ENCODE peak calls at places on chromosomes 11 and 22, in nine cellular contexts. I is MM.1S, X is AG09309, P is fibroblast of lung, G is HCT116, Q is neural progenitor cell, B is B cell, D is type B pancreatic cell, F is astrocyte. O is an unnamed sample.

GRCh38 chr22:36536717-36537116 is 7.8 kb upstream of the EIF3D start:
- DNase-seq in I (no peak), X (no peak), P (no peak), G (no peak), Q (no peak), B (no peak), D (no peak), F (no peak), O (peak)

GRCh38 chr22:31526275-31526674 is 29.9 kb downstream of the SFI1 start:
- DNase-seq in I (no peak), X (no peak), P (no peak), G (no peak), Q (no peak), B (no peak), D (no peak), F (no peak), O (no peak)

GRCh38 chr11:62108017-62108750 is 15.6 kb upstream of the INCENP start:
- DNase-seq in I (peak), X (peak), P (peak), G (peak), Q (peak), B (peak), D (no peak), F (peak), O (peak)

GRCh38 chr11:68914761-68915160 is 11.1 kb downstream of the IGHMBP2 start:
- DNase-seq in I (no peak), X (no peak), P (no peak), G (no peak), Q (no peak), B (no peak), D (no peak), F (no peak), O (no peak)

GRCh38 chr22:19879248-19879575 is 24.5 kb upstream of the GNB1L start:
- DNase-seq in I (no peak), X (no peak), P (no peak), G (no peak), Q (no peak), B (no peak), D (peak), F (no peak), O (no peak)

GRCh38 chr11:4065601-4066377 is 28.8 kb upstream of the RRM1 start:
- DNase-seq in I (no peak), X (no peak), P (no peak), G (no peak), Q (no peak), B (no peak), D (no peak), F (peak), O (no peak)

GRCh38 chr11:45921561-45922424 is 663 bp upstream of the LARGE2 start:
- DNase-seq in I (peak), X (no peak), P (no peak), G (no peak), Q (peak), B (no peak), D (no peak), F (no peak), O (peak)

GRCh38 chr11:72617080-72617744 is 57.0 kb downstream of the PDE2A start:
- DNase-seq in I (no peak), X (no peak), P (peak), G (no peak), Q (peak), B (no peak), D (no peak), F (peak), O (no peak)

GRCh38 chr11:117473692-117474091 is 146.0 kb downstream of the CEP164 start:
- DNase-seq in I (no peak), X (no peak), P (no peak), G (no peak), Q (no peak), B (no peak), D (no peak), F (no peak), O (no peak)

GRCh38 chr11:1218256-1218787 is 4.5 kb upstream of the MUC5B start:
- DNase-seq in I (no peak), X (no peak), P (no peak), G (no peak), Q (no peak), B (peak), D (no peak), F (no peak), O (no peak)

GRCh38 chr11:8442301-8442700 is 151.7 kb downstream of the STK33 start:
- DNase-seq in I (no peak), X (no peak), P (no peak), G (no peak), Q (peak), B (no peak), D (no peak), F (no peak), O (peak)

GRCh38 chr11:86931965-86932332 is 23.2 kb downstream of the FZD4 start:
- DNase-seq in I (no peak), X (no peak), P (peak), G (no peak), Q (no peak), B (no peak), D (no peak), F (peak), O (no peak)

GRCh38 chr11:34537636-34538035 is 24.0 kb upstream of the ELF5 start:
- DNase-seq in I (no peak), X (no peak), P (no peak), G (no peak), Q (no peak), B (no peak), D (no peak), F (no peak), O (no peak)

GRCh38 chr11:67563354-67564114 is 20.1 kb upstream of the GSTP1 start:
- DNase-seq in I (no peak), X (peak), P (peak), G (peak), Q (no peak), B (no peak), D (no peak), F (peak), O (no peak)

GRCh38 chr11:86553322-86553721 is 119.1 kb downstream of the ME3 start:
- DNase-seq in I (no peak), X (no peak), P (no peak), G (no peak), Q (no peak), B (no peak), D (no peak), F (no peak), O (no peak)

GRCh38 chr11:94149435-94149834 is 20.8 kb downstream of the PANX1 start:
- DNase-seq in I (no peak), X (no peak), P (peak), G (no peak), Q (no peak), B (no peak), D (no peak), F (peak), O (no peak)

GRCh38 chr11:10309163-10310093 is 4.6 kb downstream of the ADM start:
- DNase-seq in I (peak), X (peak), P (peak), G (peak), Q (no peak), B (no peak), D (no peak), F (peak), O (no peak)

GRCh38 chr11:107707128-107707760 is 4.6 kb downstream of the SLN start:
- DNase-seq in I (no peak), X (no peak), P (no peak), G (no peak), Q (no peak), B (no peak), D (no peak), F (no peak), O (no peak)

GRCh38 chr22:31098633-31099110 is 8.7 kb downstream of the SELENOM start:
- DNase-seq in I (no peak), X (no peak), P (no peak), G (no peak), Q (peak), B (peak), D (no peak), F (no peak), O (no peak)

GRCh38 chr22:24284747-24285203 is 14.1 kb downstream of the SPECC1L start:
- DNase-seq in I (no peak), X (no peak), P (peak), G (peak), Q (no peak), B (no peak), D (no peak), F (peak), O (no peak)

GRCh38 chr11:59191095-59191494 is 19.2 kb downstream of the DTX4 start:
- DNase-seq in I (no peak), X (no peak), P (no peak), G (no peak), Q (no peak), B (no peak), D (no peak), F (no peak), O (no peak)

GRCh38 chr22:48658246-48658645 is 1169.4 kb downstream of the BRD1 start:
- DNase-seq in I (no peak), X (no peak), P (no peak), G (no peak), Q (no peak), B (no peak), D (no peak), F (no peak), O (no peak)

GRCh38 chr11:45616802-45617549 is 48.4 kb downstream of the CHST1 start:
- DNase-seq in I (no peak), X (no peak), P (no peak), G (no peak), Q (no peak), B (no peak), D (no peak), F (no peak), O (peak)

GRCh38 chr11:107710301-107710700 is 1.6 kb downstream of the SLN start:
- DNase-seq in I (no peak), X (no peak), P (no peak), G (no peak), Q (no peak), B (no peak), D (no peak), F (no peak), O (no peak)

GRCh38 chr11:106988151-106988806 is 30.0 kb downstream of the GUCY1A2 start:
- DNase-seq in I (no peak), X (peak), P (peak), G (no peak), Q (no peak), B (no peak), D (no peak), F (peak), O (peak)

GRCh38 chr11:131739243-131739882 is 368.9 kb downstream of the NTM start:
- DNase-seq in I (no peak), X (no peak), P (no peak), G (no peak), Q (peak), B (no peak), D (no peak), F (no peak), O (no peak)

GRCh38 chr22:34669001-34669400 is 397.0 kb upstream of the ISX start:
- DNase-seq in I (no peak), X (no peak), P (no peak), G (no peak), Q (no peak), B (no peak), D (no peak), F (peak), O (no peak)

GRCh38 chr11:64655901-64656601 is 65.0 kb downstream of the SLC22A12 start:
- DNase-seq in I (no peak), X (peak), P (peak), G (no peak), Q (no peak), B (no peak), D (no peak), F (no peak), O (peak)

GRCh38 chr11:34915136-34916013 is 804 bp downstream of the APIP start:
- DNase-seq in I (peak), X (no peak), P (peak), G (no peak), Q (no peak), B (peak), D (no peak), F (peak), O (no peak)

GRCh38 chr11:88603499-88603898 is 266.0 kb upstream of the CTSC start:
- DNase-seq in I (no peak), X (no peak), P (peak), G (no peak), Q (no peak), B (no peak), D (no peak), F (peak), O (no peak)

GRCh38 chr11:5242933-5243844 is 6.5 kb downstream of the HBG1 start:
- DNase-seq in I (peak), X (no peak), P (no peak), G (no peak), Q (no peak), B (no peak), D (no peak), F (no peak), O (no peak)

GRCh38 chr11:119505861-119506260 is 82.9 kb upstream of the THY1 start:
- DNase-seq in I (no peak), X (no peak), P (no peak), G (no peak), Q (no peak), B (no peak), D (no peak), F (peak), O (no peak)

GRCh38 chr11:108220721-108221346 is 1.6 kb downstream of the NPAT start:
- DNase-seq in I (peak), X (no peak), P (peak), G (no peak), Q (no peak), B (no peak), D (no peak), F (no peak), O (no peak)

GRCh38 chr22:22788460-22789037 is 99.1 kb upstream of the IGLL5 start:
- DNase-seq in I (no peak), X (no peak), P (no peak), G (no peak), Q (no peak), B (no peak), D (no peak), F (no peak), O (no peak)

GRCh38 chr11:68968306-68969255 is 12.2 kb downstream of the MRGPRD start:
- DNase-seq in I (no peak), X (no peak), P (no peak), G (no peak), Q (no peak), B (no peak), D (no peak), F (no peak), O (no peak)

GRCh38 chr22:44309137-44309536 is 3.6 kb downstream of the SHISAL1 start:
- DNase-seq in I (no peak), X (peak), P (peak), G (peak), Q (no peak), B (no peak), D (no peak), F (peak), O (peak)

GRCh38 chr11:126764221-126764620 is 236.3 kb downstream of the KIRREL3 start:
- DNase-seq in I (no peak), X (no peak), P (no peak), G (no peak), Q (no peak), B (no peak), D (no peak), F (no peak), O (no peak)

GRCh38 chr11:76336597-76336996 is 44.3 kb downstream of the THAP12 start:
- DNase-seq in I (no peak), X (no peak), P (no peak), G (no peak), Q (no peak), B (no peak), D (no peak), F (no peak), O (no peak)

GRCh38 chr22:44734278-44734677 is 18.1 kb upstream of the ARHGAP8 start:
- DNase-seq in I (no peak), X (no peak), P (no peak), G (no peak), Q (no peak), B (no peak), D (no peak), F (no peak), O (no peak)

DNA sequence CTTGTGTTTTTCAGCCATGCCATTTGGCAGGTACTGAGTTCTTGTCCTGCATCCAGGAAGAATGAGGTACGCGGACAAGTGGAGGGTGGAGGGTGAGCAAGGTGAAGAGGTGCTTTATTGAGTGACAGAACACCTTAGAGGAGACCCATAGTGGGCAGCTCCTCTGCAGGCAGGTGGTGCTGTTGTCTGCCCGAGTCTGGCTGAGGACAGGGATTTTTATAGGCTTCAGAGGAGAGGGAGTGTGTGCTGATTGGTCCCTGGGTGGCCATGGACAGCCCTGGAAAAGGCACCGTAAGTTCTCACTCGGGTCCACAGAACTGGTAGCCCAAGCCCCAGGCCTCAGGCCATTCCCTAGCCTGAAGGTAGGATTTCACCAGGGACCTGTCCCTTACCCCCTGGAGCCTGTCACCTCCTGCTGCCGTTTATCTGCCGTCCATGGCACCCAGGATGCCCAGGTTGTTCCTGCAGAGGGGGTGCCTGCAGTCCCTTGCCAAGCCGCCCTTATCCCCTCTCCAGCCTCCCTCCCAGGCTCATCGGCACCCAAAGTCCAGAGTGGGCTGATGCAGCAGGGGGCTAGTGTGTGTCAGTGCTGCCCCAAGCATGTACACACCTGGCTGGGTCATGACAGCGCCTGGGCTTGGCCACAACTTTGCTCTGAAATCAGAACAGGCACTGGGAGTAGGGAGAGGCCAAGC is 213.6 kb downstream of the LRRC4C start:
- DNase-seq in I (no peak), X (no peak), P (no peak), G (no peak), Q (peak), B (no peak), D (no peak), F (no peak), O (peak)
- TF ChIP-seq CTCF in I (no peak), X (no peak), P (no peak), G (no peak), Q (peak), B (no peak), D (no peak), F (no peak), O (peak)

DNA sequence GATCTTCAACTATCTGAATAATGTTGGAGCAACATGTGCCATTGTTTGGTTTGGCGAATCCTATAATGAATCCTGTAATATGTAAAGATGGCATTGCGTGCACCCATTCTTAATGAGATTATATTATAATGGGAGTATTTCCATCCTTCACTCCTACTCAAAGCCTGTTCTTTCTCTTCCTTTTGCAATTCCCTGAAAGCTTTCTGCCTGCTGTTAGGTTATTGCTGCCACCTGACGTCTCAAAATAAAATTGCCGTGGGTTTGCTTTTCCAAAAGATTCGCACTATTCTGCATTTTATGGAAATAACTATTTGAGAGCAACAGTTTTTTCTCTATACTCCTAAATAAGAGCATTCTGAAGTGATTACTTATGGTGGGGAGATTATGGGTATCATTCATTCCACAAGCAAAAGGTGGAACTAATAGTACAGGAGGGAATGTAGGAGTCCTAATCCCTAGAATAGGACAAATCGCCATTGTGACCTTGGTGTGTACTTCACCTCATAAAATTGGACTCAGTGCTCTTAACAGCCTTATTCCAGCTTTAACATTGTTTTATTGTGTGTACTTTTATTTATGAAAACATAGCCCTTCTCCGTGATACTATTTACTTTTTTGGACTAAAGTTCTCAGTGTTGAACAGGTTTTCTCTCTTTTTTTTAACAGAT is 69.6 kb upstream of the ALKBH3 start:
- DNase-seq in I (no peak), X (no peak), P (peak), G (no peak), Q (no peak), B (no peak), D (no peak), F (no peak), O (no peak)
- TF ChIP-seq CTCF in I (no peak), X (peak), P (peak), G (no peak), Q (peak), B (no peak), D (peak), F (peak), O (no peak)

GRCh38 chr11:27124514-27125264 is 84.1 kb downstream of the BBOX1 start:
- DNase-seq in I (no peak), X (peak), P (peak), G (no peak), Q (no peak), B (no peak), D (no peak), F (no peak), O (no peak)
- TF ChIP-seq CTCF in I (peak), X (peak), P (peak), G (no peak), Q (no peak), B (no peak), D (no peak), F (no peak), O (no peak)

DNA sequence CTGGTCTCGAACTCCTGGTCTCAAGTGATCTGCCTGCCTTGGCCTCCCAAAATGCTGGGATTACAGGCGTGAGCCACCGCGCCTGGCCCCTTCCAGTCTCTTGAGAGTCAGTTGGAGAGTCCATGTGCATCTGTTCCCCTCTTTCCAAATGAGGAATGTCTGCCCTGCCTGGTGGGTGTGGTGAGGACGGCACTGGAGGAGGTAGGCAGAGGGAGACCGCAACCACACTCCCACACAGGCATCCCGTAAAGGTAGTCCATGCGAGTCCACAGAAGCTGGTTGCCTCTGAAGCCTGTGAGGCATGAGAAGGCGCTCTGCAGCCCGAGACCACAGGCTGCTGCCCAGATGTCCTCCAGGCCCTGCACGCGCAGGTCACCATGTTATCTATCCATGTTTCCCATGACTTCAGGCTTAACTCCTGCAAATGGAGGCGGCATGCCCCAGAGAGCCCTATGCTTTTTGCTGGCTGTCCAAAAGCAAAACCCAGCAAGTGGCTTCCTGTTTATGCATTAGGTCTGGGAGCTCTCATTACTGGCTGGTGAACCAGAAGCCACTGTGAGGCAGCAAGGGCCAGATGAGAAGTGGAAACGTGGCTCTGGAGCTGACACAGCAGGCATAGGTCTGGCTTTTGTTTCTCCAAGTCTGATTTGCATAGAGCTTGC is 43.4 kb downstream of the GRIK4 start:
- DNase-seq in I (peak), X (no peak), P (peak), G (no peak), Q (peak), B (no peak), D (no peak), F (peak), O (no peak)
- TF ChIP-seq CTCF in I (no peak), X (no peak), P (no peak), G (no peak), Q (no peak), B (no peak), D (no peak), F (no peak), O (no peak)

DNA sequence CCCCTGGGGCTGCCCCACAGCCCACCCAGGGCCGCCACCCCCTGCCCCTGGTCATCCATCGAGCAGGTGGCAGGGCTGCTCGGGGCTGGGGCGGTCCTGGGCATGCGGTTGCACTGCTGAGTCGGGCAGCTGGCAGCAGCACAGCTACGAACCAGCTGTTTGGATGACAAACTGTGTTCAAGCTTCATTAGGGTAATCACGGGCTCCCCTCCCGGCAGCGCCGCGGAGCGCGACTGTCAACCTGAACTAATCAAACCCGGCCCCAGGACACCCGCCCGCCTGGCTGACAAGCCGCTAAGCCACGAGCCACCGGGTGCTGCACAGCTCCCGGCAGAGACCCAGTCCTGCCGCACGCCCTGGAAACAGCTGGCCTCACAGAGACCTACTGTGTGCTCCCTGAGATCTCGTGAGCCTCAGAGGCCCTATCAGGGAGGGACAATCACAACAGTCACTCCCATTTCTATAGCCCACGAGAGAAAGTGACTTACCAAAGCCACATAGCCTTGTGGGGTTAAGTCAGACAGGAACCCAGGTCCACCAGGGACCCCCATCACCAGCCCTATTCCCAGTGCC is 60.6 kb upstream of the TCF20 start:
- DNase-seq in I (no peak), X (no peak), P (no peak), G (no peak), Q (peak), B (no peak), D (no peak), F (no peak), O (no peak)
- TF ChIP-seq CTCF in I (no peak), X (no peak), P (no peak), G (no peak), Q (no peak), B (no peak), D (no peak), F (no peak), O (no peak)